ENCODE peak calls at places on chromosome 2, in four cellular contexts. One of them, this sample, is unnamed.

GRCh38 chr2:70616168-70616694 is 62.6 kb upstream of the TGFA start:
- DNase-seq in cardiac muscle cell: no peak
- DNase-seq in NAMALWA: no peak
- DNase-seq in fibroblast of mammary gland: no peak
- DNase-seq in this sample: no peak

GRCh38 chr2:156864230-156864629 is 393.3 kb upstream of the GALNT5 start:
- DNase-seq in cardiac muscle cell: no peak
- DNase-seq in NAMALWA: no peak
- DNase-seq in fibroblast of mammary gland: no peak
- DNase-seq in this sample: no peak

GRCh38 chr2:173982918-173983317 is 17.7 kb upstream of the SP3 start:
- DNase-seq in cardiac muscle cell: peak
- DNase-seq in NAMALWA: no peak
- DNase-seq in fibroblast of mammary gland: peak
- DNase-seq in this sample: no peak

GRCh38 chr2:158232476-158232875 is 130.8 kb downstream of the UPP2 start:
- DNase-seq in cardiac muscle cell: no peak
- DNase-seq in NAMALWA: no peak
- DNase-seq in fibroblast of mammary gland: no peak
- DNase-seq in this sample: no peak

GRCh38 chr2:72236445-72237067 is 88.9 kb upstream of the CYP26B1 start:
- DNase-seq in cardiac muscle cell: peak
- DNase-seq in NAMALWA: no peak
- DNase-seq in fibroblast of mammary gland: peak
- DNase-seq in this sample: no peak

GRCh38 chr2:237157551-237158102 is 71.9 kb downstream of the COPS8 start:
- DNase-seq in cardiac muscle cell: no peak
- DNase-seq in NAMALWA: no peak
- DNase-seq in fibroblast of mammary gland: peak
- DNase-seq in this sample: no peak

GRCh38 chr2:127465258-127465657 is 47.0 kb downstream of the PROC start:
- DNase-seq in cardiac muscle cell: no peak
- DNase-seq in NAMALWA: no peak
- DNase-seq in fibroblast of mammary gland: no peak
- DNase-seq in this sample: no peak

GRCh38 chr2:168793596-168793995 is 8.8 kb upstream of the NOSTRIN start:
- DNase-seq in cardiac muscle cell: no peak
- DNase-seq in NAMALWA: no peak
- DNase-seq in fibroblast of mammary gland: no peak
- DNase-seq in this sample: no peak

GRCh38 chr2:235314371-235314915 is 179.4 kb upstream of the AGAP1 start:
- DNase-seq in cardiac muscle cell: peak
- DNase-seq in NAMALWA: no peak
- DNase-seq in fibroblast of mammary gland: peak
- DNase-seq in this sample: no peak

GRCh38 chr2:181546086-181546485 is 88.9 kb downstream of the ITGA4 start:
- DNase-seq in cardiac muscle cell: peak
- DNase-seq in NAMALWA: no peak
- DNase-seq in fibroblast of mammary gland: peak
- DNase-seq in this sample: no peak

GRCh38 chr2:45814528-45814927 is 163.1 kb downstream of the PRKCE start:
- DNase-seq in cardiac muscle cell: peak
- DNase-seq in NAMALWA: no peak
- DNase-seq in fibroblast of mammary gland: peak
- DNase-seq in this sample: no peak

GRCh38 chr2:68023904-68024303 is 38.9 kb downstream of the C1D start:
- DNase-seq in cardiac muscle cell: no peak
- DNase-seq in NAMALWA: no peak
- DNase-seq in fibroblast of mammary gland: no peak
- DNase-seq in this sample: no peak

GRCh38 chr2:40511661-40512213 is 59.8 kb upstream of the SLC8A1 start:
- DNase-seq in cardiac muscle cell: peak
- DNase-seq in NAMALWA: no peak
- DNase-seq in fibroblast of mammary gland: peak
- DNase-seq in this sample: no peak